ENCODE peak calls at places on chromosomes 13 and 19, in six cellular contexts. One of them, this sample, is unnamed. For H3K4me1, the result is how much of the 10 kb centered on the place peaks cover.

GRCh38 chr19:41351339-41352245 is 2.1 kb downstream of the TGFB1 start:
- DNase-seq in cardiac muscle cell: peak
- DNase-seq in pancreas: peak
- DNase-seq in CD4-positive, alpha-beta memory T cell: peak
- DNase-seq in adipocyte: peak
- DNase-seq in tibial nerve: peak
- DNase-seq in this sample: no peak

GRCh38 chr13:113471844-113472243 is 18.6 kb upstream of the ADPRHL1 start:
- DNase-seq in cardiac muscle cell: no peak
- DNase-seq in pancreas: no peak
- DNase-seq in CD4-positive, alpha-beta memory T cell: no peak
- DNase-seq in adipocyte: no peak
- DNase-seq in tibial nerve: no peak
- DNase-seq in this sample: no peak

GRCh38 chr19:1154731-1155351 is 19.2 kb downstream of the SBNO2 start:
- DNase-seq in cardiac muscle cell: no peak
- DNase-seq in pancreas: peak
- DNase-seq in CD4-positive, alpha-beta memory T cell: no peak
- DNase-seq in adipocyte: peak
- DNase-seq in tibial nerve: peak
- DNase-seq in this sample: no peak

GRCh38 chr13:48038763-48039162 is 1.2 kb downstream of the NUDT15 start:
- DNase-seq in cardiac muscle cell: no peak
- DNase-seq in pancreas: no peak
- DNase-seq in CD4-positive, alpha-beta memory T cell: no peak
- DNase-seq in adipocyte: no peak
- DNase-seq in tibial nerve: no peak
- DNase-seq in this sample: no peak

GRCh38 chr19:43780706-43781525 is at the start of gene KCNN4:
- DNase-seq in cardiac muscle cell: no peak
- DNase-seq in pancreas: no peak
- DNase-seq in CD4-positive, alpha-beta memory T cell: peak
- DNase-seq in adipocyte: peak
- DNase-seq in tibial nerve: no peak
- DNase-seq in this sample: no peak

GRCh38 chr13:49938274-49938673 is 2.1 kb upstream of the SPRYD7 start:
- DNase-seq in cardiac muscle cell: no peak
- DNase-seq in pancreas: no peak
- DNase-seq in CD4-positive, alpha-beta memory T cell: no peak
- DNase-seq in adipocyte: no peak
- DNase-seq in tibial nerve: no peak
- DNase-seq in this sample: no peak

GRCh38 chr19:39818626-39819097 is 15.3 kb downstream of the DYRK1B start:
- DNase-seq in cardiac muscle cell: no peak
- DNase-seq in pancreas: no peak
- DNase-seq in CD4-positive, alpha-beta memory T cell: no peak
- DNase-seq in adipocyte: no peak
- DNase-seq in tibial nerve: no peak
- DNase-seq in this sample: no peak

GRCh38 chr13:113897161-113897560 is 33.3 kb upstream of the GAS6 start:
- DNase-seq in cardiac muscle cell: no peak
- DNase-seq in pancreas: no peak
- DNase-seq in CD4-positive, alpha-beta memory T cell: no peak
- DNase-seq in adipocyte: peak
- DNase-seq in tibial nerve: no peak
- DNase-seq in this sample: no peak

GRCh38 chr13:87459419-87459818 is 211.8 kb upstream of the SLITRK5 start:
- DNase-seq in cardiac muscle cell: no peak
- DNase-seq in pancreas: no peak
- DNase-seq in CD4-positive, alpha-beta memory T cell: no peak
- DNase-seq in adipocyte: no peak
- DNase-seq in tibial nerve: no peak
- DNase-seq in this sample: no peak

GRCh38 chr19:5166262-5166661 is 174.3 kb downstream of the PTPRS start:
- DNase-seq in cardiac muscle cell: no peak
- DNase-seq in pancreas: no peak
- DNase-seq in CD4-positive, alpha-beta memory T cell: no peak
- DNase-seq in adipocyte: peak
- DNase-seq in tibial nerve: no peak
- DNase-seq in this sample: no peak

GRCh38 chr13:49995535-49996165 is 1.2 kb upstream of the TRIM13 start:
- DNase-seq in cardiac muscle cell: no peak
- DNase-seq in pancreas: no peak
- DNase-seq in CD4-positive, alpha-beta memory T cell: no peak
- DNase-seq in adipocyte: peak
- DNase-seq in tibial nerve: no peak
- DNase-seq in this sample: no peak

GRCh38 chr13:73465629-73465974 is 406.8 kb downstream of the KLF5 start:
- DNase-seq in cardiac muscle cell: no peak
- DNase-seq in pancreas: no peak
- DNase-seq in CD4-positive, alpha-beta memory T cell: no peak
- DNase-seq in adipocyte: peak
- DNase-seq in tibial nerve: no peak
- DNase-seq in this sample: no peak

GRCh38 chr13:42363941-42364612 is 92.1 kb downstream of the AKAP11 start:
- DNase-seq in cardiac muscle cell: no peak
- DNase-seq in pancreas: no peak
- DNase-seq in CD4-positive, alpha-beta memory T cell: no peak
- DNase-seq in adipocyte: no peak
- DNase-seq in tibial nerve: no peak
- DNase-seq in this sample: no peak

GRCh38 chr19:8512991-8513686 is 828 bp downstream of the ZNF414 start:
- DNase-seq in cardiac muscle cell: no peak
- DNase-seq in pancreas: peak
- DNase-seq in CD4-positive, alpha-beta memory T cell: no peak
- DNase-seq in adipocyte: no peak
- DNase-seq in tibial nerve: no peak
- DNase-seq in this sample: no peak

GRCh38 chr13:114063545-114064515 is 68.6 kb downstream of the RASA3 start:
- DNase-seq in cardiac muscle cell: no peak
- DNase-seq in pancreas: no peak
- DNase-seq in CD4-positive, alpha-beta memory T cell: no peak
- DNase-seq in adipocyte: peak
- DNase-seq in tibial nerve: no peak
- DNase-seq in this sample: no peak

GRCh38 chr13:98959775-98960325 is 18.0 kb downstream of the DOCK9 start:
- DNase-seq in cardiac muscle cell: no peak
- DNase-seq in pancreas: no peak
- DNase-seq in CD4-positive, alpha-beta memory T cell: no peak
- DNase-seq in adipocyte: no peak
- DNase-seq in tibial nerve: no peak
- DNase-seq in this sample: no peak

GRCh38 chr19:35903550-35904179 is 1.3 kb downstream of the HCST start:
- DNase-seq in cardiac muscle cell: peak
- DNase-seq in pancreas: no peak
- DNase-seq in CD4-positive, alpha-beta memory T cell: peak
- DNase-seq in adipocyte: peak
- DNase-seq in tibial nerve: peak
- DNase-seq in this sample: peak

GRCh38 chr19:58097783-58098681 is at the start of gene ZSCAN18:
- DNase-seq in cardiac muscle cell: peak
- DNase-seq in pancreas: peak
- DNase-seq in CD4-positive, alpha-beta memory T cell: peak
- DNase-seq in adipocyte: peak
- DNase-seq in tibial nerve: peak
- DNase-seq in this sample: peak

GRCh38 chr13:112658807-112659206 is 31.0 kb upstream of the ATP11A start:
- DNase-seq in cardiac muscle cell: no peak
- DNase-seq in pancreas: no peak
- DNase-seq in CD4-positive, alpha-beta memory T cell: no peak
- DNase-seq in adipocyte: no peak
- DNase-seq in tibial nerve: no peak
- DNase-seq in this sample: no peak

GRCh38 chr13:38979891-38980627 is 10.6 kb downstream of the STOML3 start:
- DNase-seq in cardiac muscle cell: peak
- DNase-seq in pancreas: peak
- DNase-seq in CD4-positive, alpha-beta memory T cell: no peak
- DNase-seq in adipocyte: peak
- DNase-seq in tibial nerve: peak
- DNase-seq in this sample: no peak

GRCh38 chr13:113761136-113761535 is 2.1 kb downstream of the TMEM255B start:
- DNase-seq in cardiac muscle cell: no peak
- DNase-seq in pancreas: no peak
- DNase-seq in CD4-positive, alpha-beta memory T cell: no peak
- DNase-seq in adipocyte: no peak
- DNase-seq in tibial nerve: no peak
- DNase-seq in this sample: no peak

GRCh38 chr19:1094655-1094977 is 559 bp downstream of the POLR2E start:
- DNase-seq in cardiac muscle cell: no peak
- DNase-seq in pancreas: no peak
- DNase-seq in CD4-positive, alpha-beta memory T cell: no peak
- DNase-seq in adipocyte: no peak
- DNase-seq in tibial nerve: no peak
- DNase-seq in this sample: no peak

GRCh38 chr19:3665681-3666544 is 34.4 kb downstream of the PIP5K1C start:
- DNase-seq in cardiac muscle cell: peak
- DNase-seq in pancreas: peak
- DNase-seq in CD4-positive, alpha-beta memory T cell: peak
- DNase-seq in adipocyte: peak
- DNase-seq in tibial nerve: peak
- DNase-seq in this sample: no peak

GRCh38 chr13:74206061-74206561 is 71.9 kb upstream of the KLF12 start:
- DNase-seq in cardiac muscle cell: no peak
- DNase-seq in pancreas: no peak
- DNase-seq in CD4-positive, alpha-beta memory T cell: no peak
- DNase-seq in adipocyte: peak
- DNase-seq in tibial nerve: no peak
- DNase-seq in this sample: no peak

GRCh38 chr19:35519291-35519690 is 5.8 kb upstream of the DMKN start:
- DNase-seq in cardiac muscle cell: no peak
- DNase-seq in pancreas: no peak
- DNase-seq in CD4-positive, alpha-beta memory T cell: no peak
- DNase-seq in adipocyte: peak
- DNase-seq in tibial nerve: no peak
- DNase-seq in this sample: no peak

DNA sequence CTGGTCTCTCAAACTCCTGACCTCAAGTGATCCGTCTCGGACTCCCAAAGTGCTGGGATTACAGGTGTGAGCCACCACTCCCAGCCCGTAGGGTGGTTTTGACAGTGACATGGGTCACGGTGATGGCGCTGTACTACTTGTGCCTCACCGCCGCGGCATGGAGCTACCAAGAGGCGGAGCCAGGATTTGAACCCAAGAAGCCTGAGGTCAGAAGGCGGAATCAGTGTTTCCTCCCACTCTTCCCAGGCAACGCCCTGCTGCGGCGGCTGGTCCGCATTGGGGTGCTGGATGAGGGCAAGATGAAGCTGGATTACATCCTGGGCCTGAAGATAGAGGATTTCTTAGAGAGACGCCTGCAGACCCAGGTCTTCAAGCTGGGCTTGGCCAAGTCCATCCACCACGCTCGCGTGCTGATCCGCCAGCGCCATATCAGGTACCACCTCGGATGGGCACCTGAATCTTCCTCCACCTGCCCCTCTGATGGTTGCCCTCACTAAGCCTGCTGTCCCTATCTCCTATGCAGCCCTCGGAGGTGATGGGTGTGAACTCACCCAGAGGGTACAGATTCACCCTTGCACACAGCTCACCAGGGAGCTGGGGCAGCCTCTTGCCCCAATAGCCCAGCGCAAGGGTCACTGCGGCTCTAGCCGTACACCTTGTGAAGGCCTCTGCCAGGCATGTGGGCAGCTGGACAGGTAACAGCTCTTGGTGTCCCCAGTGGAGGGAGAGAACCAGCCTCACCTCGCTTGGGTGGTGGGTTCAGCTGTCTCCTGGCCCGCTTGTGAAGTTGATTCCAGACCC is 5.6 kb downstream of the RPS9 start:
- DNase-seq in cardiac muscle cell: no peak
- DNase-seq in pancreas: no peak
- DNase-seq in CD4-positive, alpha-beta memory T cell: no peak
- DNase-seq in adipocyte: no peak
- DNase-seq in tibial nerve: no peak
- DNase-seq in this sample: no peak
- H3K4me1 ChIP-seq in cardiac muscle cell: half or more
- H3K4me1 ChIP-seq in pancreas: half or more
- H3K4me1 ChIP-seq in CD4-positive, alpha-beta memory T cell: half or more
- H3K4me1 ChIP-seq in adipocyte: half or more
- H3K4me1 ChIP-seq in tibial nerve: under half
- H3K4me1 ChIP-seq in this sample: under half

DNA sequence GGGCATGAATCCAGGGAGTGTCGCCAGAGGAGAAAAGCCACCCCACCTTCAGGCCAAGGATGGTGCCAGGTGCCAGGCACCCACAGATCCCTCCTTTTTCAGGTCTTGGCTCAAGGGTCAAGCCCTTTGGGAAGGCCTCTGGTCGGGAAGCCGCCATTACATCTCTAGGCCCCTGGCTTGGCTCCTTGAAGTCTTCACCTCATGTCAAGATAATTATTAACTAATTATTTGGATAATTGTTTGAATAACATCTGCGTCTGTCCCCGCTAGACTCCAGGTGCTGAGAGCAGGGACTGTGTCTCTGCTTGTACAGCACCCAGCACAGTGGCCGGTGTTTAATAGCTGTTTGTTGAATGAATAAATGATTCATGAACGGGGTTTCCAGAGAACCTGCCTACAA is 1.2 kb downstream of the KLK13 start:
- DNase-seq in cardiac muscle cell: no peak
- DNase-seq in pancreas: no peak
- DNase-seq in CD4-positive, alpha-beta memory T cell: no peak
- DNase-seq in adipocyte: no peak
- DNase-seq in tibial nerve: no peak
- DNase-seq in this sample: no peak
- H3K4me1 ChIP-seq in cardiac muscle cell: under half
- H3K4me1 ChIP-seq in pancreas: under half
- H3K4me1 ChIP-seq in CD4-positive, alpha-beta memory T cell: under half
- H3K4me1 ChIP-seq in adipocyte: under half
- H3K4me1 ChIP-seq in tibial nerve: under half
- H3K4me1 ChIP-seq in this sample: under half

GRCh38 chr13:51420681-51421476 is 32.0 kb downstream of the INTS6 start:
- DNase-seq in cardiac muscle cell: no peak
- DNase-seq in pancreas: no peak
- DNase-seq in CD4-positive, alpha-beta memory T cell: no peak
- DNase-seq in adipocyte: no peak
- DNase-seq in tibial nerve: no peak
- DNase-seq in this sample: no peak
- H3K4me1 ChIP-seq in cardiac muscle cell: under half
- H3K4me1 ChIP-seq in pancreas: under half
- H3K4me1 ChIP-seq in CD4-positive, alpha-beta memory T cell: half or more
- H3K4me1 ChIP-seq in adipocyte: under half
- H3K4me1 ChIP-seq in tibial nerve: under half
- H3K4me1 ChIP-seq in this sample: under half

DNA sequence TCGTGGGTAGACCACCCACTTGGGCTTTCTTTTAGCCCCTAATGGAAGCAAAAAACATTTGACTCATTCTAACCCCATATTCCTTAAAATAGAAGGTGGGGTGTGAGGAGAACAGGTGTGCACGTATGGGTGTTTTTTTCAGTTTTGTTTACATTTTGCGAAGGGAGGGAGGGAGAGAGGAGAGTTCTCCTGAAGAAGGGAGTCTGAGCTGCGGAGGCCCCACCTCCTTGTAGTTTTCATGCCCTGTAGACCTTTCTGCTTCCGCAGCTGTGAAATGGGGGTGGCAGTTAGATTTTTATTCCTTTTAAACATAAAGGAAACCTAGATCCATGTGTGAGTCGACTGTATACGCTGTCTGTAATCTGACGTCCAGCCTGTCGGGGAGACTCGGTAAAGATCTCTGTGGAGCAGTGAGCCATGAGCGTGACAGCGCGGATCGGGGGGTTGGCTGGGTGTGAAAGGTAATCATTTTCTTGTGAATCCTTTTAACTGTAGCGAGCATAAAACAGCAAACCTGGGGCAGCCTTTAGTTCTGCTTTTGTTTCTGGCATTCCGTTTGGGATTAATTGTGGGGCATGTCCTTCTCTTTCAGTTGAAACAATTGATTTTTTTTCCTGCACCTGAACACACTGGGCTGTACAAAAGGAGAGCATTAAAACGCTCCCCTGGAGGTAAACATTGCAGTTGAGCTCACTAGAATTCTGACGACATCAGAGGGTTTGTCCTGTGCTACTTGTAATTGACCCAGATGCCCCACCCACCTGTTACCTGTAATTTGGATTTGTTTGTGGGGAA is 2.3 kb downstream of the UPF1 start:
- DNase-seq in cardiac muscle cell: no peak
- DNase-seq in pancreas: no peak
- DNase-seq in CD4-positive, alpha-beta memory T cell: no peak
- DNase-seq in adipocyte: peak
- DNase-seq in tibial nerve: no peak
- DNase-seq in this sample: no peak
- H3K4me1 ChIP-seq in cardiac muscle cell: under half
- H3K4me1 ChIP-seq in pancreas: under half
- H3K4me1 ChIP-seq in CD4-positive, alpha-beta memory T cell: half or more
- H3K4me1 ChIP-seq in adipocyte: under half
- H3K4me1 ChIP-seq in tibial nerve: under half
- H3K4me1 ChIP-seq in this sample: under half